ENCODE peak calls at places on chromosome 13, in seven cellular contexts. Z is foreskin fibroblast; X is NCI-H187; V is activated T-helper 1 cell treated with anti-CD3 and anti-CD28 coated beads, Interleukin-2, amount 50 U/mL, for 16 hours; E is SK-N-MC; W is stimulated activated CD8-positive, alpha-beta memory T cell treated with anti-CD3 and anti-CD28 coated beads, Interleukin-15, amount 100 ng/mL, for 1 hour; O is activated gamma-delta T cell treated with anti-CD3 and anti-CD28 coated beads, Interleukin-2, amount 50 U/mL, for 16 hours. U is an unnamed sample.

GRCh38 chr13:45847554-45848224 is 3.9 kb downstream of the SIAH3 start:
- DNase-seq in Z (no peak), X (no peak), V (peak; percentile 25), E (no peak), W (no peak), O (no peak), U (no peak)

GRCh38 chr13:98515804-98516465 is 61.0 kb downstream of the STK24 start:
- DNase-seq in Z (no peak), X (no peak), V (no peak), E (no peak), W (no peak), O (no peak), U (no peak)

GRCh38 chr13:76830805-76831204 is 55.4 kb downstream of the KCTD12 start:
- DNase-seq in Z (no peak), X (no peak), V (no peak), E (no peak), W (no peak), O (no peak), U (no peak)

GRCh38 chr13:41177616-41178015 is 16.8 kb downstream of the KBTBD7 start:
- DNase-seq in Z (no peak), X (no peak), V (no peak), E (no peak), W (no peak), O (no peak), U (no peak)

GRCh38 chr13:114078501-114079451 is 53.6 kb downstream of the RASA3 start:
- DNase-seq in Z (peak; percentile 77), X (no peak), V (no peak), E (no peak), W (no peak), O (no peak), U (peak; percentile 80)

GRCh38 chr13:76610819-76611415 is 275.3 kb downstream of the KCTD12 start:
- DNase-seq in Z (no peak), X (no peak), V (no peak), E (no peak), W (no peak), O (no peak), U (no peak)

GRCh38 chr13:90632184-90632583 is 715.3 kb upstream of the MIR17HG start:
- DNase-seq in Z (no peak), X (no peak), V (no peak), E (no peak), W (no peak), O (no peak), U (no peak)

GRCh38 chr13:111045170-111045569 is 69.9 kb upstream of the ARHGEF7 start:
- DNase-seq in Z (no peak), X (no peak), V (no peak), E (no peak), W (no peak), O (no peak), U (no peak)

GRCh38 chr13:66887088-66887487 is 343.0 kb downstream of the PCDH9 start:
- DNase-seq in Z (peak; percentile 1), X (no peak), V (no peak), E (no peak), W (no peak), O (no peak), U (no peak)

U was measured in AG20443.